ENCODE peak calls at places on chromosomes 1 and 21, in nine cellular contexts. R, S, E, C, Z, W, Y, V and N are unnamed samples.

GRCh38 chr1:228265167-228265566 is 57.3 kb downstream of the OBSCN start:
- DNase-seq in V (no peak), S (no peak), Y (peak), E (peak), R (no peak), W (no peak), C (no peak), Z (no peak), N (no peak)

GRCh38 chr1:23242414-23242813 is 25.1 kb upstream of the HTR1D start:
- DNase-seq in S (no peak), Z (no peak), V (no peak), R (no peak), W (no peak), Y (no peak), E (no peak), C (no peak), N (no peak)

GRCh38 chr1:1610796-1611597 is 4.3 kb upstream of the MIB2 start:
- DNase-seq in Y (no peak), C (no peak), Z (no peak), S (no peak), E (peak), V (no peak), R (no peak), W (no peak), N (no peak)

GRCh38 chr1:165943198-165943597 is 115.8 kb downstream of the UCK2 start:
- DNase-seq in R (no peak), Z (no peak), V (no peak), E (no peak), Y (no peak), W (peak), C (no peak), S (no peak), N (no peak)

GRCh38 chr1:67372136-67372535 is 58.1 kb downstream of the SERBP1 start:
- DNase-seq in C (no peak), Y (peak), W (no peak), S (no peak), E (peak), Z (no peak), R (no peak), V (no peak), N (no peak)

GRCh38 chr21:46634966-46635323 is 529 bp upstream of the PRMT2 start:
- DNase-seq in S (peak), Z (no peak), C (peak), E (peak), R (no peak), V (no peak), Y (peak), W (no peak), N (no peak)

GRCh38 chr1:215807926-215808325 is 240.8 kb downstream of the KCTD3 start:
- DNase-seq in Y (peak), Z (no peak), R (no peak), W (no peak), S (no peak), E (no peak), V (no peak), C (no peak), N (no peak)

GRCh38 chr1:94395748-94396309 is 22.4 kb upstream of the ABCD3 start:
- DNase-seq in C (no peak), E (no peak), W (no peak), S (no peak), Z (no peak), V (no peak), R (no peak), Y (no peak), N (no peak)

GRCh38 chr21:42395910-42396625 is at the start of gene TMPRSS3:
- DNase-seq in Z (no peak), R (no peak), W (no peak), E (no peak), S (no peak), C (no peak), Y (no peak), V (no peak), N (no peak)

GRCh38 chr1:39776886-39777683 is 5.9 kb upstream of the OXCT2 start:
- DNase-seq in W (no peak), S (no peak), Z (no peak), C (peak), R (no peak), Y (no peak), E (no peak), V (no peak), N (no peak)

GRCh38 chr21:25300632-25301031 is 306.6 kb downstream of the MRPL39 start:
- DNase-seq in W (no peak), Z (no peak), Y (no peak), S (no peak), C (no peak), V (no peak), R (no peak), E (no peak), N (no peak)

GRCh38 chr1:116374340-116375164 is 1.5 kb downstream of the ATP1A1 start:
- DNase-seq in R (no peak), Z (peak), S (no peak), V (no peak), Y (no peak), C (no peak), W (peak), E (no peak), N (no peak)

GRCh38 chr1:16151200-16151708 is 4.6 kb downstream of the EPHA2 start:
- DNase-seq in W (peak), C (no peak), V (no peak), Y (no peak), Z (no peak), S (no peak), E (no peak), R (no peak), N (no peak)

GRCh38 chr1:102174259-102174863 is 177.6 kb upstream of the OLFM3 start:
- DNase-seq in W (peak), S (no peak), Y (no peak), C (peak), V (no peak), Z (peak), E (no peak), R (no peak), N (no peak)
- TF ChIP-seq CTCF in W (peak), S (no peak), Y (peak), C (peak), V (peak), Z (peak), E (no peak), R (no peak), N (peak)

GRCh38 chr1:147243228-147243685 is 773 bp downstream of the CHD1L start:
- DNase-seq in E (no peak), W (peak), Z (no peak), Y (peak), S (no peak), V (no peak), C (no peak), R (peak), N (peak)
- TF ChIP-seq CTCF in E (no peak), W (no peak), Z (no peak), Y (no peak), S (no peak), V (no peak), C (no peak), R (no peak), N (no peak)

GRCh38 chr21:37036177-37036576 is 29.7 kb downstream of the RIPPLY3 start:
- DNase-seq in W (no peak), S (no peak), V (no peak), C (no peak), E (no peak), Z (no peak), Y (no peak), R (no peak), N (no peak)
- TF ChIP-seq CTCF in W (no peak), S (no peak), V (no peak), C (no peak), E (no peak), Z (no peak), Y (no peak), R (no peak), N (no peak)

DNA sequence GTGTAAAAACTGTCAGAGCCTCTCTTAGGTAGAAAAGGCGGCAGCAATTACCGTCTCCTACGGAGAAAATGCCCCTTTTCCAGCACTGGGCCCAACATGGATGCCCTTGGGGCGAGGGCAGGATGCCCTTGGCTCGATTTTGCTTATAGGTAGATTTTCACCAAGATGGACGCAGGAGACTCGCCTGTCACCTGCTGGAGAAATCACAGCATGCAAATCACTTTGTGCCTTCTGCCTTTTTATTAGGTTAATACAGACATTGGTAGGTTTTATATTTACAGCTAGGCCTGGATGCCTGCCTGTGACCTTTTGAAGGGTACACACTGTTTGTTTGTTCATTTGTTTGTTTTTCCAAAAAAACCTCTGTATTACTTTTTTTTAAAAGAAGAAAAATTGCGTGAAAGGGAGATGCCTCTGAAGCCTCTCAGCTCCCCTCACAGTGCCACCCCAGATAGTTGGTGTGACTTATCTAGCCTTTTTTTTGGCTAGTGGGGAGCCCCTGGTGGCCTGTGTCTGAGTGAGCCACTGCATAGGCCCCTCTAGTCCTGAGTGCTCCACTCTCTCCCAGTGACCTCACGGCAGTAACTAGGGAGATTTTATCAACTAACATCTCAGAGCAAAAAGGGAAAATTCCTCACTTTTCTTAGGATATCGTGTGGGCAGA is 2.5 kb downstream of the ATP1B1 start:
- DNase-seq in R (no peak), Y (peak), S (no peak), V (no peak), W (peak), C (no peak), Z (no peak), E (peak), N (peak)
- TF ChIP-seq CTCF in R (peak), Y (peak), S (no peak), V (peak), W (peak), C (peak), Z (peak), E (peak), N (peak)

GRCh38 chr1:184559117-184559713 is 172.4 kb downstream of the C1orf21 start:
- DNase-seq in S (no peak), Z (no peak), W (no peak), E (no peak), C (no peak), R (no peak), Y (no peak), V (no peak), N (no peak)

GRCh38 chr1:184567016-184567415 is 180.2 kb downstream of the C1orf21 start:
- DNase-seq in W (no peak), R (no peak), V (no peak), C (no peak), Z (no peak), Y (peak), S (no peak), E (no peak), N (no peak)

GRCh38 chr1:184562801-184563200 is 176.0 kb downstream of the C1orf21 start:
- DNase-seq in S (no peak), R (no peak), Y (no peak), W (no peak), E (no peak), Z (no peak), C (peak), V (no peak), N (no peak)

GRCh38 chr1:184567648-184568047 is 180.8 kb downstream of the C1orf21 start:
- DNase-seq in W (peak), C (peak), V (no peak), E (peak), Z (no peak), R (no peak), Y (peak), S (no peak), N (no peak)

GRCh38 chr1:184563308-184563707 is 176.5 kb downstream of the C1orf21 start:
- DNase-seq in S (no peak), C (peak), E (peak), W (no peak), Z (no peak), Y (peak), R (no peak), V (no peak), N (peak)
- TF ChIP-seq CTCF in S (no peak), C (peak), E (peak), W (peak), Z (peak), Y (peak), R (peak), V (peak), N (peak)

GRCh38 chr1:11581455-11581854 is 72.8 kb downstream of the FBXO2 start:
- DNase-seq in E (no peak), C (no peak), R (no peak), Z (no peak), S (no peak), V (no peak), W (no peak), Y (no peak), N (no peak)
- TF ChIP-seq CTCF in E (no peak), C (no peak), R (no peak), Z (no peak), S (no peak), V (no peak), W (no peak), Y (no peak), N (no peak)

GRCh38 chr1:179877586-179878265 is at the start of gene TOR1AIP2:
- DNase-seq in Y (peak), V (peak), E (peak), W (peak), Z (peak), R (peak), C (peak), S (peak), N (peak)
- TF ChIP-seq CTCF in Y (no peak), V (no peak), E (no peak), W (no peak), Z (no peak), R (no peak), C (no peak), S (no peak), N (no peak)

DNA sequence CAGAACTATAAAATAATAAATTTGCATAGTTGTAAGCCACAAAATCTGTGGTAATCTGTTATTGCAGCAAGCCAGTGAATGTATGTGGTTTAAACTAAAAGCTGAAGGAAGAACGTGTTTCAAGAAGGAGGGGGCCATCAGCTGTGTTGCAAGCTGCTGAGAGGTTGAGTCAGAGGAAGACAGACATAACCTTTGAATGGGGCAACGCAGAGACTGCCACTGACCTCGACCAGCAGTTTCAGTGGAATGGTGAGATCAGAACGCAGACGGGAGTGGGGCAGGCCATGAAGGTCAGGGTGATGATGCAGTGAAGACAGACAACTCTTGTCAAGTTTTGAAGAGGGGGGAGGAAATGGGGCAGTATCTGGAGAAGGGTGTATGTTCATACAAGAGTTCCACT is 23.2 kb upstream of the QSOX1 start:
- DNase-seq in R (no peak), Y (peak), S (no peak), Z (no peak), V (no peak), E (peak), C (no peak), W (no peak), N (no peak)
- TF ChIP-seq CTCF in R (no peak), Y (no peak), S (no peak), Z (no peak), V (no peak), E (no peak), C (no peak), W (no peak), N (no peak)